ENCODE peak calls at places on chromosomes 11 and 22, in seven cellular contexts. D is transverse colon; A is GM23248; H is left lung; Z is neuronal stem cell; S is thoracic aorta; O is CD8-positive, alpha-beta T cell. K is an unnamed sample. For H3K9me3, the result is how much of the 10 kb centered on the place peaks cover.

GRCh38 chr11:46694095-46694494 is 6.3 kb downstream of the ARHGAP1 start:
- DNase-seq in D (no peak), A (no peak), H (no peak), Z (no peak), S (no peak), O (no peak), K (no peak)

GRCh38 chr11:117144477-117145392 is 648 bp downstream of the PAFAH1B2 start:
- DNase-seq in D (peak), A (peak), H (peak), Z (peak), S (peak), O (no peak), K (peak)

GRCh38 chr11:19467904-19468303 is 227.2 kb upstream of the E2F8 start:
- DNase-seq in D (no peak), A (peak), H (no peak), Z (no peak), S (no peak), O (no peak), K (no peak)

GRCh38 chr11:91396243-91397133 is 828.1 kb upstream of the FAT3 start:
- DNase-seq in D (no peak), A (no peak), H (no peak), Z (no peak), S (no peak), O (no peak), K (no peak)

GRCh38 chr11:65651589-65652510 is 10.9 kb downstream of the RELA start:
- DNase-seq in D (peak), A (peak), H (no peak), Z (no peak), S (no peak), O (no peak), K (peak)

GRCh38 chr11:35852056-35852455 is 91.8 kb upstream of the LDLRAD3 start:
- DNase-seq in D (peak), A (no peak), H (no peak), Z (no peak), S (no peak), O (no peak), K (no peak)

GRCh38 chr11:77672276-77672675 is 34.7 kb upstream of the CLNS1A start:
- DNase-seq in D (peak), A (peak), H (no peak), Z (no peak), S (no peak), O (no peak), K (peak)

GRCh38 chr11:10619281-10619680 is 50.8 kb upstream of the LYVE1 start:
- DNase-seq in D (no peak), A (no peak), H (no peak), Z (no peak), S (no peak), O (no peak), K (no peak)

GRCh38 chr11:67610302-67610868 is 3.6 kb downstream of the NDUFV1 start:
- DNase-seq in D (no peak), A (no peak), H (no peak), Z (no peak), S (no peak), O (no peak), K (no peak)

GRCh38 chr22:46058591-46059519 is 81.9 kb upstream of the WNT7B start:
- DNase-seq in D (peak), A (peak), H (peak), Z (no peak), S (no peak), O (peak), K (peak)

GRCh38 chr22:38820021-38820420 is 23.8 kb downstream of the NPTXR start:
- DNase-seq in D (no peak), A (no peak), H (no peak), Z (no peak), S (no peak), O (no peak), K (no peak)

GRCh38 chr11:47144541-47144940 is 32.1 kb downstream of the ARFGAP2 start:
- DNase-seq in D (no peak), A (no peak), H (no peak), Z (no peak), S (no peak), O (no peak), K (no peak)

GRCh38 chr22:23012081-23012622 is 58.2 kb upstream of the GNAZ start:
- DNase-seq in D (no peak), A (no peak), H (no peak), Z (no peak), S (no peak), O (no peak), K (no peak)

GRCh38 chr22:32533265-32534068 is 58.9 kb downstream of the FBXO7 start:
- DNase-seq in D (no peak), A (peak), H (no peak), Z (no peak), S (no peak), O (no peak), K (no peak)

GRCh38 chr22:31085928-31086327 is 4.8 kb downstream of the SMTN start:
- DNase-seq in D (no peak), A (no peak), H (no peak), Z (no peak), S (no peak), O (no peak), K (no peak)

GRCh38 chr11:103619938-103620337 is 416.5 kb upstream of the DDI1 start:
- DNase-seq in D (no peak), A (no peak), H (no peak), Z (no peak), S (no peak), O (no peak), K (no peak)

GRCh38 chr22:29041408-29041807 is 20.2 kb downstream of the C22orf31 start:
- DNase-seq in D (no peak), A (peak), H (no peak), Z (no peak), S (no peak), O (no peak), K (peak)

GRCh38 chr11:39432929-39433328 is 2026.5 kb downstream of the LRRC4C start:
- DNase-seq in D (no peak), A (no peak), H (no peak), Z (no peak), S (no peak), O (no peak), K (no peak)

GRCh38 chr22:23090079-23090835 is 19.9 kb downstream of the GNAZ start:
- DNase-seq in D (no peak), A (no peak), H (no peak), Z (no peak), S (no peak), O (no peak), K (no peak)

GRCh38 chr11:59425131-59425530 is 1.1 kb downstream of the OR5A2 start:
- DNase-seq in D (no peak), A (no peak), H (no peak), Z (no peak), S (no peak), O (no peak), K (no peak)

GRCh38 chr22:26453195-26453594 is 24.1 kb downstream of the ASPHD2 start:
- DNase-seq in D (no peak), A (no peak), H (no peak), Z (no peak), S (no peak), O (no peak), K (no peak)

GRCh38 chr22:19887251-19887985 is 32.7 kb upstream of the GNB1L start:
- DNase-seq in D (no peak), A (no peak), H (peak), Z (no peak), S (no peak), O (no peak), K (no peak)

GRCh38 chr11:28245131-28245530 is 136.9 kb downstream of the METTL15 start:
- DNase-seq in D (no peak), A (peak), H (no peak), Z (no peak), S (no peak), O (no peak), K (no peak)

GRCh38 chr11:68798221-68798813 is 43.4 kb downstream of the CPT1A start:
- DNase-seq in D (peak), A (peak), H (no peak), Z (peak), S (no peak), O (peak), K (no peak)

GRCh38 chr11:31641477-31642062 is 132.0 kb downstream of the ELP4 start:
- DNase-seq in D (peak), A (peak), H (no peak), Z (peak), S (no peak), O (no peak), K (no peak)

GRCh38 chr11:76443254-76443935 is 1.4 kb upstream of the EMSY start:
- DNase-seq in D (no peak), A (peak), H (no peak), Z (no peak), S (no peak), O (no peak), K (peak)

GRCh38 chr11:92453055-92453454 is 228.4 kb downstream of the FAT3 start:
- DNase-seq in D (no peak), A (peak), H (no peak), Z (no peak), S (no peak), O (no peak), K (peak)

GRCh38 chr11:4539603-4540219 is 5.3 kb upstream of the OR52M1 start:
- DNase-seq in D (peak), A (peak), H (peak), Z (peak), S (peak), O (peak), K (peak)

GRCh38 chr11:128501576-128502549 is 85.5 kb downstream of the ETS1 start:
- DNase-seq in D (no peak), A (peak), H (no peak), Z (no peak), S (no peak), O (no peak), K (no peak)

GRCh38 chr11:46345131-46345597 is 2.1 kb upstream of the DGKZ start:
- DNase-seq in D (peak), A (no peak), H (peak), Z (no peak), S (no peak), O (no peak), K (peak)

GRCh38 chr11:78138694-78139421 is 568 bp downstream of the ALG8 start:
- DNase-seq in D (peak), A (peak), H (no peak), Z (peak), S (no peak), O (no peak), K (peak)

GRCh38 chr22:19524170-19525115 is at the start of gene CLDN5:
- DNase-seq in D (no peak), A (peak), H (peak), Z (peak), S (no peak), O (no peak), K (no peak)

GRCh38 chr11:78633516-78634310 is 59.0 kb upstream of the NARS2 start:
- DNase-seq in D (no peak), A (no peak), H (no peak), Z (no peak), S (no peak), O (no peak), K (no peak)

GRCh38 chr11:68689737-68690625 is 5.6 kb downstream of the GAL start:
- DNase-seq in D (no peak), A (no peak), H (peak), Z (no peak), S (no peak), O (no peak), K (no peak)

GRCh38 chr11:111378185-111378772 is 796 bp downstream of the POU2AF1 start:
- DNase-seq in D (no peak), A (no peak), H (no peak), Z (no peak), S (no peak), O (no peak), K (no peak)

GRCh38 chr11:1734571-1735081 is 15.8 kb downstream of the IFITM10 start:
- DNase-seq in D (no peak), A (no peak), H (peak), Z (no peak), S (no peak), O (no peak), K (no peak)

GRCh38 chr11:1733009-1733715 is 17.2 kb downstream of the IFITM10 start:
- DNase-seq in D (no peak), A (no peak), H (peak), Z (no peak), S (no peak), O (no peak), K (peak)

GRCh38 chr11:1735271-1735670 is 15.1 kb downstream of the IFITM10 start:
- DNase-seq in D (no peak), A (no peak), H (peak), Z (no peak), S (no peak), O (no peak), K (peak)

GRCh38 chr11:1732421-1733008 is 17.9 kb downstream of the IFITM10 start:
- DNase-seq in D (no peak), A (peak), H (peak), Z (no peak), S (no peak), O (no peak), K (peak)

DNA sequence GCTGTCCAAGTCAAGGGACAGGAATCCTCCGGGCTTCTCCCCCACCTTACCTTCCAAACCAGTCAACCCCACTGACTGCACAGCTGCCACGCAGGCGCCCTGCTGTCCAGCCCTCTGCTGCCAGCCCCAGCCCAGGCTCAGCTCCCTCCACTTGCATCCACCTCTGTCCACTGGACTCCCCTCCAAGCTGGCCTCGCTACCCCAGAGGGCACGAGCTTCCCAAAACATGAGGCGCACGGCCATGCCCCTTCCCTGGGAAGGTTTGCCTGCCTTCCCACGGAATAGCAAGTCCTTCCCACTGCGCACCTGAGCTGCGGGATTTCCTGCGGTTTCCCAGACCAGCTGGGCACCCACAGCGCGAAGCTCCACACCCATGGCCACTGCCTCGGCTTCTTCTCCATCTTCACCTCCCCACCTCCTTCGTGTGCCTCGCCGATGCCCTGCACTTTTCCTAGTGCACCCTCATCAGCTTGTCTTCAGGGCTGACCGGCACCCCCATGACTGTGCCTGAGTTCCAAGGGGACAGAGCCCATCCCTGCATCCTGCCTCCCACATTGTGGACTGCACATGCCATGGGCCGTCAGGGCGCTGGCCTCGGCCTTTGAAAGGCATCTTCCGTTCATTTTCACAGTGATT is 16.6 kb downstream of the IFITM10 start:
- DNase-seq in D (no peak), A (no peak), H (peak), Z (no peak), S (no peak), O (no peak), K (peak)
- H3K9me3 ChIP-seq in D (under half), A (under half), H (under half), Z (under half), S (under half), O (under half), K (under half)

DNA sequence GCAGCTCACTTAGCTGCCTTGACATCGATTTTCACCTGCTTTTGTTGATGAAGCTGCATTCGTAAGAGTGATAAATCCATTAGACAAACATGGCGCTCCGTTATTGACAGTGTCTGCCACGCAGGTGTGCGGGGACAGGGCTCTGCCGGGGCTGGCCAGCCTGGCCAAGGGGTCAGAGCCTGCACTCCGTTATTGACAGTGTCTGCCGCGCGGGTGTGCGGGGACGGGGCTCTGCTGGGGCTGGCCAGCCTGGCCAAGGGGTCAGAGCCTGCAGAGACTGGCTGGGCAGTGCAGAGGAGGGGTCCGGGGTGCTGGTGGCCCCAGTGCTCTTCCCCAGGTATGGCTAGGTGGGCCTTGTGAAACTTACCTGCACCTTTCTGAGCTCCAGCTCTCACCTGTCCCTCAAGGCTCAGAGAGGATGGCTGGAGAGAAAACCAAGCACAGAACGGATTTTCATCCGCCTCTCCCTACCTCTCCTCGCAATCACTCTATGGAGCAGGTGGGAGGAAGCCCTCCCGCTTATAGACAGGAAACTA is 101.6 kb upstream of the B3GAT1 start:
- DNase-seq in D (no peak), A (no peak), H (peak), Z (no peak), S (no peak), O (no peak), K (no peak)
- H3K9me3 ChIP-seq in D (under half), A (under half), H (under half), Z (under half), S (under half), O (under half), K (half or more)

GRCh38 chr11:2662430-2663299 is 37.1 kb downstream of the KCNQ1OT1 start:
- DNase-seq in D (no peak), A (no peak), H (peak), Z (no peak), S (no peak), O (no peak), K (no peak)
- H3K9me3 ChIP-seq in D (under half), A (under half), H (under half), Z (under half), S (under half), O (under half), K (under half)

GRCh38 chr11:11769362-11769761 is 72.4 kb upstream of the USP47 start:
- DNase-seq in D (no peak), A (no peak), H (no peak), Z (no peak), S (no peak), O (no peak), K (no peak)
- H3K9me3 ChIP-seq in D (under half), A (under half), H (under half), Z (under half), S (under half), O (under half), K (under half)

DNA sequence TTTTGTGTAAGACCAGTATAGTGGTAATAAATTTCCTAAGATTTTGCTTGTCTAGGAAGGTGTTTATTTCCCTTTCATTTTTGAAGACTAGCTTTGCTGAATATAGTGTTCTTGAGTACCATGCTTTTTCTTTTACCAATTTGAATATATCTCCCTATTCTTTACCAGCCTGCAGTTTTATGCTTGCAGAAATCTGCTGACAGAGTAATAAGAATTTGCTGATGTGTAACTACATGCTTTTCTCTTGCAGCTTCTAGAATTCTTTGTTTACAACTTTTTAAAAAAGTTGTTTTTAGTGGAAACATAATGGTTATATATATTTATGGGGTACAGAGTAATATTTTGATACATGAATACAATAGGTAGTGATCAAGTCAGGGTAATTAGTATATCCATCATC is 324.8 kb upstream of the FOLH1 start:
- DNase-seq in D (no peak), A (no peak), H (no peak), Z (no peak), S (no peak), O (no peak), K (no peak)
- H3K9me3 ChIP-seq in D (under half), A (under half), H (under half), Z (under half), S (under half), O (under half), K (under half)

GRCh38 chr22:49687333-49687732 is 140.3 kb downstream of the BRD1 start:
- DNase-seq in D (no peak), A (no peak), H (no peak), Z (no peak), S (no peak), O (no peak), K (no peak)

GRCh38 chr22:49689255-49689770 is 138.4 kb downstream of the BRD1 start:
- DNase-seq in D (no peak), A (no peak), H (no peak), Z (no peak), S (no peak), O (no peak), K (no peak)

GRCh38 chr22:49688516-49689254 is 139.0 kb downstream of the BRD1 start:
- DNase-seq in D (no peak), A (no peak), H (no peak), Z (no peak), S (no peak), O (no peak), K (no peak)

GRCh38 chr22:49686495-49687219 is 141.0 kb downstream of the BRD1 start:
- DNase-seq in D (no peak), A (no peak), H (no peak), Z (no peak), S (no peak), O (no peak), K (no peak)

DNA sequence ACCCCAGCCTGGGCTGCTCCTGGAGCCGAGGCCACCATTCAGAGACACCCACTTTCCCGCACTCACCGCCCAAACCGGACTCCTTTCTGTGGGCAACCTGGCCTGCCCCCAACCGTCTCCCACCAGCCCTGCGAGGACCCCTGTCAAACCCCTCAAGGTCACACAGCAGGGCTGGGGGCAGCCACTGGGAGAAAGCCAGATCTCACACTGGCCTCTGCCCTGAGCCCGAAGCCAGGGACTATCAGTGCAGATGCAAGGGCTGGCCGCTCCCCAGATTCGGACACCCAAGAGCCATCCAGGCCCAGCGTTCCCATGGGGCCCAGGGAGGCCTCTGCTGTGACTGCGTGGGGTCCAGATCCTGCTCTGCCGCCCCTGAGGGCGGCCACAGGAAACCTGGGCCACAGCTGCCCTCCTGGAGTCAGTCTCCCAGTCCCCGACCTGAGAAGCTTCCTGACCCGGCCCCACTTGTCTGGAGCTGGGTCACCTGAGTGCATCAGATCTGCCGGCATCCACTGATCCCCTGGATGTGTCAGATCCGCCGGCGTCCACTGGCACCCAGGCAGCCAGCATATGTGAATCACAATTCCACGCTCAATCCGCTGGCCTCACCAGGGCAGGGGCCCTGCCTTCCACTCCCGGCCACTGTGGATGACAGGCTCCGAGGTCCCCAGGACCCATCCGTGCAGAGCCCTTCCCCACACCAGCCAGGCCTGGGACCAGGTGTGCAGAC is 139.7 kb downstream of the BRD1 start:
- DNase-seq in D (no peak), A (no peak), H (no peak), Z (no peak), S (no peak), O (peak), K (no peak)
- H3K9me3 ChIP-seq in D (under half), A (under half), H (under half), Z (under half), S (under half), O (under half), K (half or more)

K was measured in mammary epithelial cell.